ENCODE peak calls at places on chromosomes 16 and 17, in eight cellular contexts. L, M, O, N, D, S, I and J are unnamed samples.

GRCh38 chr16:84357191-84357651 is 11.1 kb upstream of the ATP2C2 start:
- DNase-seq in L (no peak), D (no peak), M (no peak), S (no peak), N (no peak), O (no peak), I (no peak), J (no peak)

GRCh38 chr16:11201498-11202259 is 54.3 kb downstream of the SOCS1 start:
- DNase-seq in N (no peak), L (no peak), M (no peak), S (no peak), D (no peak), I (no peak), O (no peak), J (no peak)

GRCh38 chr17:10775740-10776333 is 28.1 kb downstream of the TMEM238L start:
- DNase-seq in O (no peak), I (no peak), S (no peak), N (no peak), D (no peak), L (no peak), M (no peak), J (no peak)

GRCh38 chr17:27430882-27431491 is 25.3 kb upstream of the KSR1 start:
- DNase-seq in N (no peak), I (no peak), L (peak), M (peak), O (peak), D (no peak), S (no peak), J (peak)

GRCh38 chr17:78185981-78186688 is 717 bp downstream of the TK1 start:
- DNase-seq in M (no peak), O (peak), S (no peak), D (no peak), L (no peak), I (no peak), N (no peak), J (peak)

GRCh38 chr16:85553436-85554113 is 59.5 kb upstream of the GSE1 start:
- DNase-seq in M (peak), O (peak), I (peak), S (peak), N (no peak), L (peak), D (peak), J (peak)

GRCh38 chr17:47818002-47818695 is 3.4 kb downstream of the OSBPL7 start:
- DNase-seq in L (no peak), M (no peak), S (no peak), D (no peak), N (no peak), O (no peak), I (no peak), J (no peak)

GRCh38 chr17:292016-292415 is 60.6 kb downstream of the RPH3AL start:
- DNase-seq in L (no peak), S (no peak), M (no peak), N (no peak), D (no peak), O (no peak), I (no peak), J (no peak)

GRCh38 chr17:73635101-73635767 is 9.0 kb downstream of the SDK2 start:
- DNase-seq in M (no peak), I (no peak), O (no peak), D (no peak), S (no peak), L (no peak), N (no peak), J (no peak)

GRCh38 chr17:78409191-78409621 is 30.8 kb downstream of the PGS1 start:
- DNase-seq in I (no peak), L (no peak), O (no peak), S (no peak), D (no peak), N (peak), M (no peak), J (no peak)

GRCh38 chr17:52419256-52419655 is 260.7 kb upstream of the CA10 start:
- DNase-seq in S (no peak), D (no peak), N (peak), O (no peak), I (no peak), M (peak), L (peak), J (no peak)

GRCh38 chr16:67158637-67159600 is 790 bp downstream of the TRADD start:
- DNase-seq in N (no peak), M (peak), L (peak), S (no peak), I (peak), O (no peak), D (peak), J (peak)

GRCh38 chr17:6427284-6427781 is 7.6 kb downstream of the AIPL1 start:
- DNase-seq in I (peak), D (peak), M (no peak), O (no peak), S (no peak), L (no peak), N (no peak), J (no peak)

GRCh38 chr16:89170346-89171215 is 967 bp upstream of the CDH15 start:
- DNase-seq in D (no peak), S (no peak), N (no peak), I (no peak), L (no peak), O (no peak), M (no peak), J (no peak)

GRCh38 chr16:30122621-30123160 is 329 bp downstream of the MAPK3 start:
- DNase-seq in N (no peak), M (no peak), D (peak), O (no peak), I (peak), S (no peak), L (no peak), J (no peak)

GRCh38 chr16:84260766-84261165 is 21.0 kb upstream of the KCNG4 start:
- DNase-seq in N (no peak), L (no peak), M (no peak), S (no peak), D (no peak), I (no peak), O (no peak), J (no peak)

GRCh38 chr17:60442271-60443201 is 20.2 kb downstream of the CHCT1 start:
- DNase-seq in D (no peak), I (no peak), S (no peak), N (no peak), O (no peak), M (no peak), L (no peak), J (no peak)

GRCh38 chr17:14903810-14904209 is 361.3 kb downstream of the PMP22 start:
- DNase-seq in D (no peak), L (no peak), N (no peak), M (no peak), S (no peak), O (no peak), I (no peak), J (no peak)

GRCh38 chr17:17590141-17590735 is 1.3 kb downstream of the PEMT start:
- DNase-seq in D (no peak), M (no peak), O (no peak), L (no peak), S (no peak), I (no peak), N (no peak), J (no peak)

GRCh38 chr16:54657058-54657708 is 273.5 kb upstream of the IRX5 start:
- DNase-seq in O (no peak), L (peak), S (no peak), D (no peak), M (peak), N (peak), I (no peak), J (no peak)

GRCh38 chr16:13377143-13377542 is 475.7 kb downstream of the SHISA9 start:
- DNase-seq in M (no peak), I (no peak), D (no peak), L (no peak), N (no peak), S (no peak), O (no peak), J (no peak)

GRCh38 chr17:45320931-45321461 is 4.2 kb upstream of the MAP3K14 start:
- DNase-seq in D (no peak), N (peak), O (peak), L (no peak), I (peak), S (no peak), M (no peak), J (no peak)

GRCh38 chr16:3665508-3665907 is 11.0 kb downstream of the DNASE1 start:
- DNase-seq in I (no peak), M (no peak), D (no peak), O (no peak), S (no peak), N (no peak), L (no peak), J (no peak)

GRCh38 chr17:927611-928461 is 51.7 kb downstream of the NXN start:
- DNase-seq in S (peak), D (no peak), N (peak), O (peak), L (no peak), I (no peak), M (peak), J (no peak)

GRCh38 chr16:57696240-57696639 is 1.6 kb downstream of the DRC7 start:
- DNase-seq in L (no peak), M (no peak), D (no peak), N (no peak), S (no peak), O (no peak), I (no peak), J (no peak)

GRCh38 chr16:58399718-58400633 is 7.7 kb downstream of the GINS3 start:
- DNase-seq in O (no peak), I (no peak), L (no peak), M (no peak), S (no peak), N (no peak), D (no peak), J (no peak)

GRCh38 chr16:67164599-67165061 is at the start of gene HSF4:
- DNase-seq in S (peak), M (peak), O (no peak), I (peak), L (peak), D (no peak), N (no peak), J (peak)

GRCh38 chr17:81537856-81538555 is 9.8 kb downstream of the FSCN2 start:
- DNase-seq in M (no peak), S (no peak), N (no peak), O (no peak), I (no peak), L (peak), D (no peak), J (no peak)

GRCh38 chr17:32958418-32958817 is 30.5 kb downstream of the TMEM98 start:
- DNase-seq in I (no peak), N (peak), O (no peak), S (no peak), L (no peak), M (no peak), D (no peak), J (no peak)

GRCh38 chr17:77218902-77219301 is 78.1 kb downstream of the SEC14L1 start:
- DNase-seq in S (no peak), I (no peak), M (no peak), O (no peak), N (no peak), L (no peak), D (no peak), J (no peak)

GRCh38 chr16:85773044-85773443 is 22.1 kb upstream of the C16orf74 start:
- DNase-seq in L (no peak), D (no peak), M (no peak), O (no peak), N (no peak), S (no peak), I (no peak), J (no peak)

GRCh38 chr16:84294196-84295142 is at the start of gene WFDC1:
- DNase-seq in I (no peak), S (no peak), D (no peak), M (no peak), L (no peak), O (no peak), N (no peak), J (peak)

GRCh38 chr16:9499921-9500593 is 408.6 kb downstream of the HAPSTR1 start:
- DNase-seq in L (no peak), N (no peak), I (no peak), S (no peak), O (no peak), D (no peak), M (no peak), J (peak)

GRCh38 chr16:86819523-86819887 is 241.2 kb downstream of the FOXL1 start:
- DNase-seq in S (no peak), N (no peak), I (no peak), O (no peak), D (no peak), M (no peak), L (no peak), J (no peak)
- TF ChIP-seq CTCF in S (no peak), N (no peak), I (no peak), O (no peak), D (no peak), M (no peak), L (no peak), J (peak)

DNA sequence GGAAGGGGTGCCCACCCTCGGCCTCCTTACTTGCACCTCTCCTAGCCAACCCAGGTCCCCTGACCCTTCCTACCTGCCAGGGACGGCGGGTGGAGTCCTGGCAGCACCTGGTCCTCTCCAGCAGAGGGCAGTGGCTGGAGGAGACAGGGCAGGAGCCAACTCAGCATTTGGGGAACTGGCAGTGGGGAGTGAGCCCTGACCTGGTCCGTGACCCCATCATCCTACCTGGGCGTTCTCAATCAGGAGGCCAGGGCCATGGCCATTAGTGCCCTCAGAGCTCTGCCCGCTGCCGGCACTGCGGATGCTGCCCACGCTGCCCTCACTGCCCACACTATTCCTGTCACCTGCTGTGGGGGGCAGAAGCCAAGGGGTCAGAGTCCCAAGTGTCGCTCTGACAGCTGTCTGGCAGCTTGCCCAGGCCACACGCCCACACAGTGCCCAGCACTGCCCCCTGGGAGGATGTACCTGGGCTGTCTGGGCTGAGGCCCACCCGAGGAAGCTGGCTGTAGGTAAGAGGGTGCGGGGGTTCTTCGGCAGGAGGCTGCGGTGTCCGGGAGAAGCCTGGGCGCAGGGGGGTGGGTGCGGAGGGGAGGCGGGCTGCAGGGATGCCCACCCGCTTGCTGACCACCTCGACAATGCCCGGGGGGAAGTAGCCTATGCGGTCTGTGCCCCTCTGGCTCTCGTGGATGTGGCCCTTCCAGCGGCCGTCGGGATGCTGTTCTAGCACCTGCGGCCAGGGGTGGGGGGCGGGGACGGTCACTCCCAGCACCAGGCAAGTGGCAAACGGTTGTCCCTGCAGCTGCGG is 10.8 kb downstream of the CASKIN2 start:
- DNase-seq in L (peak), I (peak), S (no peak), D (peak), N (no peak), O (no peak), M (no peak), J (no peak)
- TF ChIP-seq CTCF in L (peak), I (peak), S (no peak), D (peak), N (peak), O (peak), M (peak), J (peak)

DNA sequence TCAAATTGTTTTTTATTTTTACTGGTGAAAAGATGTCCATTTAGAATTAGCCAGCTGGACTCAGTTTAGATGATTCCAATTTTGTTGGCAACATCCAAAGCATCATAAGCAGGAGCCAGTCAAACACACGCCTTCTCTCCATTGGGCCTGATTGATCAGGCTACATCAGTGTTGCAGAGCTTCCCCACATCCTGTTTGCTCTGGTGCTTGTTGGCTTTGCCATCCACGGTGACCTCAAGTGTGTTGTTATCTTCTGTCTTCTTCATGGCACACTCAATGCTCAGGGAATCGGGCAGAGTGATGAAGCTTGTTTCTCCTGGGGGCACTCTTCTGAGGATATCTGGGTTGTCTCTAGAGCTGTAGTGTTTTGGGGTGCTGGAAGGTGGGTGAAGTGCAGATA is 6.3 kb upstream of the NETO2 start:
- DNase-seq in N (no peak), O (no peak), S (no peak), L (no peak), I (no peak), D (no peak), M (no peak), J (no peak)
- TF ChIP-seq CTCF in N (no peak), O (no peak), S (no peak), L (no peak), I (no peak), D (no peak), M (no peak), J (no peak)

GRCh38 chr17:64641499-64641898 is 20.6 kb downstream of the SMURF2 start:
- DNase-seq in D (no peak), I (no peak), S (no peak), N (peak), O (no peak), L (peak), M (no peak), J (no peak)
- TF ChIP-seq CTCF in D (no peak), I (no peak), S (no peak), N (no peak), O (no peak), L (no peak), M (no peak), J (no peak)

DNA sequence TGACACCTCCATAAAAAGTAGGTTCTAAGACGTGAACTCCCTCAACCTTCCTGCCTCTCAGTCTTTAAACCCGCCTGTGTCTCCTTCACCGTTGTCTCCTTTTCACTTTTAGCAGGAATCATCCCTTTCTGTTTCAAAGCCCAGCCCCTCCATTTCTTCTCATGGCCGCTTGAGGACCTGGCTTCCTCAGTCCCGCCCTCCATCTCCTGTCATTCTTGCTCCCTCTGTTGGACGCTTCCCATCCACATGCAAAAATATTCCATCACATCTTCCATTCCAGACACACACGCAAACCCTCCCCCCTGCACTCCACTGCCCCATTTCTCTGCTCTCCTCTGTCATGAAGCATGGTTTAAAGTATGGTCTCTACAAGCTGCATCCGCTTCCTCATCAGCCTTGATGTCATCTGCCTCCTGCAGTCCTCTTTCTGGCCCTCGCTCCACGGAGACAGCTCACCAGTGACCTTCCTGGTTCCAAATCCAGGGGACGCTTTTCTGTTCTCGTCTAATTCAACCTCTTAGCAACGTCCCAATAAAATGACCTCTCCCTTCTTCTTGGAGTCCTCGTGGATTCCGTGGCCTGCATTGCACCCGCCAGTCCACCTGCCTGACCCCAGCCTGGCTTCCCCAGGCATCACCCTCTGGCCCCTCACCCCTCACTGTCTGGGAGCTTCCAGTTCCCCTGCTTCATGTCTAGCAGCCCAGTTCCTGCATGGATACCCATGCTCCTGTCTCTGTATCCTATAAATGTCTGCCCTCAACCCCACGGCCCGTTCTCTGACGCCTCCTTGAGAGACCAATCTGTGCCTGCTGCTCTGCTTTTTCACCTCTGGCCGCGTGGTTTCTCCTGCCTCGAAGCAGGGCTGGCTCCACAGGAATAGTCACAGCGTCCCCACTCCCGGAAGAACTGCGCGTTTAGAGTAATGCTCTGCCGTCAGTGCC is 26.2 kb downstream of the ANKRD40 start:
- DNase-seq in M (peak), S (peak), N (no peak), L (peak), I (no peak), D (peak), O (peak), J (no peak)
- TF ChIP-seq CTCF in M (peak), S (no peak), N (peak), L (peak), I (no peak), D (no peak), O (peak), J (peak)

GRCh38 chr17:79791354-79792123 is 5.3 kb downstream of the CBX8 start:
- DNase-seq in N (no peak), D (no peak), I (no peak), S (no peak), M (no peak), L (no peak), O (no peak), J (no peak)

GRCh38 chr17:79788455-79788854 is 8.4 kb downstream of the CBX8 start:
- DNase-seq in D (no peak), L (no peak), S (no peak), N (no peak), O (no peak), I (no peak), M (no peak), J (no peak)

GRCh38 chr17:79788989-79789942 is 7.6 kb downstream of the CBX8 start:
- DNase-seq in D (no peak), S (no peak), N (no peak), O (no peak), I (no peak), L (no peak), M (no peak), J (no peak)

GRCh38 chr17:79790805-79791353 is 6.0 kb downstream of the CBX8 start:
- DNase-seq in S (no peak), O (no peak), N (no peak), D (no peak), I (no peak), M (no peak), L (no peak), J (no peak)

GRCh38 chr17:79789943-79790804 is 6.7 kb downstream of the CBX8 start:
- DNase-seq in L (peak), S (no peak), I (peak), O (no peak), D (peak), M (no peak), N (no peak), J (no peak)
- TF ChIP-seq CTCF in L (peak), S (peak), I (peak), O (peak), D (peak), M (peak), N (peak), J (peak)

GRCh38 chr16:2278956-2279800 is 11.3 kb upstream of the RNPS1 start:
- DNase-seq in O (no peak), S (no peak), D (no peak), I (no peak), N (no peak), L (no peak), M (no peak), J (no peak)
- TF ChIP-seq CTCF in O (no peak), S (no peak), D (no peak), I (no peak), N (no peak), L (no peak), M (no peak), J (no peak)

DNA sequence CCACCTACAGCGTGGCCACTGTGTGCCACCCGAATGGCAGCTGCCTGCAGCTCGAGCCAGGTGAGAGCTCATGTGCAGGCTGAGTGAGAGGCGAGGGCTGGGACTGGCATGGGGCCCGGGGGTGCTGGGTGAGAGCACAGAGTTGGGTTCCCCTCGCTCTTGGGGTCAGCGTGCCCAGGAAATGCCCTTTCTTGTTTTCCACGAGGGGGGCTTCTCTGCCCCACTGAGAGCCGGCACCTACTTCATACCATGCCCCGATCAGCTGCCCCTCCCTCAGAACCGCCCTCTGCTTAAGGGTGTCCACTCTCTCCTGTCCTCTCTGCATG is 10.1 kb downstream of the ACE start:
- DNase-seq in S (no peak), I (no peak), M (no peak), N (no peak), O (no peak), D (no peak), L (no peak), J (no peak)
- TF ChIP-seq CTCF in S (no peak), I (no peak), M (no peak), N (no peak), O (no peak), D (no peak), L (no peak), J (no peak)